ENCODE peak calls at places on chromosomes 4 and X, in nine cellular contexts. Y, Q, G, F, I, C, R, H and W are unnamed samples.

GRCh38 chrX:24838624-24839023 is 144.9 kb downstream of the POLA1 start:
- DNase-seq in Y (no peak), Q (no peak), G (no peak), F (no peak), I (peak; percentile 42), C (peak; percentile 3), R (peak; percentile 27), H (peak; percentile 49), W (no peak)

GRCh38 chr4:186167605-186168004 is 23.8 kb upstream of the CYP4V2 start:
- DNase-seq in Y (no peak), Q (no peak), G (no peak), F (no peak), I (no peak), C (no peak), R (no peak), H (no peak), W (no peak)

GRCh38 chrX:154834562-154834961 is at the start of gene SMIM9:
- DNase-seq in Y (no peak), Q (no peak), G (no peak), F (no peak), I (no peak), C (no peak), R (no peak), H (no peak), W (no peak)

GRCh38 chrX:20265726-20266681 is 705 bp downstream of the RPS6KA3 start:
- DNase-seq in Y (peak; percentile 30), Q (peak; percentile 78), G (no peak), F (peak; percentile 64), I (peak; percentile 63), C (no peak), R (peak; percentile 67), H (no peak), W (no peak)

GRCh38 chr4:3519468-3520264 is 12.6 kb downstream of the LRPAP1 start:
- DNase-seq in Y (no peak), Q (peak; percentile 55), G (no peak), F (no peak), I (no peak), C (no peak), R (no peak), H (no peak), W (no peak)

GRCh38 chr4:154086247-154086646 is 297.4 kb upstream of the SFRP2 start:
- DNase-seq in Y (no peak), Q (no peak), G (no peak), F (no peak), I (peak; percentile 63), C (no peak), R (no peak), H (no peak), W (no peak)

GRCh38 chr4:148076964-148077363 is 345.1 kb downstream of the ARHGAP10 start:
- DNase-seq in Y (no peak), Q (no peak), G (no peak), F (no peak), I (peak; percentile 20), C (no peak), R (no peak), H (no peak), W (no peak)

GRCh38 chrX:11435568-11435967 is 142.4 kb downstream of the AMELX start:
- DNase-seq in Y (no peak), Q (no peak), G (no peak), F (no peak), I (peak; percentile 84), C (no peak), R (peak; percentile 88), H (peak; percentile 88), W (no peak)

GRCh38 chrX:120752431-120753128 is 122.7 kb upstream of the C1GALT1C1 start:
- DNase-seq in Y (no peak), Q (no peak), G (no peak), F (no peak), I (no peak), C (no peak), R (no peak), H (no peak), W (no peak)

GRCh38 chrX:119726900-119727555 is 31.4 kb upstream of the SOWAHD start:
- DNase-seq in Y (no peak), Q (no peak), G (no peak), F (no peak), I (peak; percentile 71), C (no peak), R (peak; percentile 46), H (no peak), W (no peak)

GRCh38 chr4:36388710-36389109 is 107.3 kb downstream of the DTHD1 start:
- DNase-seq in Y (no peak), Q (no peak), G (no peak), F (no peak), I (no peak), C (no peak), R (no peak), H (no peak), W (no peak)

GRCh38 chr4:78057600-78058560 is 757 bp downstream of the FRAS1 start:
- DNase-seq in Y (peak; percentile 60), Q (peak; percentile 83), G (peak; percentile 46), F (peak; percentile 72), I (peak; percentile 20), C (peak; percentile 16), R (peak; percentile 76), H (peak; percentile 55), W (no peak)

GRCh38 chr4:178963646-178964045 is 1521.4 kb upstream of the AGA start:
- DNase-seq in Y (no peak), Q (no peak), G (no peak), F (no peak), I (no peak), C (no peak), R (no peak), H (no peak), W (no peak)

GRCh38 chr4:123034023-123034422 is 111.6 kb upstream of the NUDT6 start:
- DNase-seq in Y (no peak), Q (no peak), G (no peak), F (no peak), I (no peak), C (no peak), R (no peak), H (no peak), W (no peak)

GRCh38 chr4:8665406-8666360 is 73.1 kb downstream of the CPZ start:
- DNase-seq in Y (no peak), Q (no peak), G (no peak), F (no peak), I (peak; percentile 77), C (no peak), R (peak; percentile 26), H (no peak), W (no peak)

GRCh38 chr4:137674066-137674465 is 141.8 kb upstream of the PCDH18 start:
- DNase-seq in Y (no peak), Q (no peak), G (no peak), F (no peak), I (peak; percentile 39), C (no peak), R (peak; percentile 80), H (no peak), W (no peak)

GRCh38 chr4:532588-533317 is 33.7 kb downstream of the PIGG start:
- DNase-seq in Y (no peak), Q (no peak), G (no peak), F (no peak), I (no peak), C (no peak), R (peak; percentile 20), H (no peak), W (no peak)

GRCh38 chr4:182286035-182286434 is 42.8 kb downstream of the TENM3 start:
- DNase-seq in Y (no peak), Q (no peak), G (no peak), F (no peak), I (peak; percentile 47), C (no peak), R (no peak), H (no peak), W (no peak)

GRCh38 chr4:41882622-41883347 is 52.4 kb upstream of the TMEM33 start:
- DNase-seq in Y (peak; percentile 75), Q (peak; percentile 84), G (no peak), F (no peak), I (peak; percentile 36), C (peak; percentile 60), R (peak; percentile 59), H (peak; percentile 45), W (no peak)

GRCh38 chrX:96183843-96184242 is 500.8 kb upstream of the DIAPH2 start:
- DNase-seq in Y (no peak), Q (no peak), G (no peak), F (no peak), I (no peak), C (no peak), R (peak; percentile 14), H (peak; percentile 11), W (no peak)

GRCh38 chrX:2282490-2283090 is 218.2 kb downstream of the DHRSX start:
- DNase-seq in Y (no peak), Q (no peak), G (no peak), F (no peak), I (no peak), C (no peak), R (no peak), H (no peak), W (no peak)

GRCh38 chr4:8296491-8296890 is 26.9 kb downstream of the HTRA3 start:
- DNase-seq in Y (peak; percentile 6), Q (peak; percentile 62), G (peak; percentile 18), F (no peak), I (no peak), C (no peak), R (no peak), H (no peak), W (no peak)

GRCh38 chrX:11664211-11664888 is 1.4 kb downstream of the ARHGAP6 start:
- DNase-seq in Y (peak; percentile 33), Q (peak; percentile 74), G (no peak), F (no peak), I (no peak), C (no peak), R (peak; percentile 19), H (peak; percentile 22), W (no peak)

GRCh38 chrX:3094261-3094660 is 53.0 kb downstream of the ARSF start:
- DNase-seq in Y (no peak), Q (no peak), G (no peak), F (no peak), I (peak; percentile 48), C (no peak), R (no peak), H (peak; percentile 7), W (no peak)

GRCh38 chrX:22674947-22675346 is 324.8 kb upstream of the DDX53 start:
- DNase-seq in Y (no peak), Q (no peak), G (no peak), F (no peak), I (no peak), C (no peak), R (no peak), H (no peak), W (no peak)

GRCh38 chr4:88442636-88443260 is 14.2 kb upstream of the HERC5 start:
- DNase-seq in Y (no peak), Q (no peak), G (no peak), F (no peak), I (peak; percentile 54), C (no peak), R (no peak), H (no peak), W (no peak)

GRCh38 chrX:71315917-71316316 is 14.4 kb downstream of the ITGB1BP2 start:
- DNase-seq in Y (no peak), Q (peak; percentile 39), G (no peak), F (no peak), I (peak; percentile 32), C (no peak), R (peak; percentile 71), H (peak; percentile 64), W (no peak)

GRCh38 chr4:173046818-173047217 is 121.8 kb upstream of the GALNT7 start:
- DNase-seq in Y (no peak), Q (no peak), G (no peak), F (no peak), I (no peak), C (no peak), R (no peak), H (no peak), W (no peak)

GRCh38 chrX:46715997-46716396 is 42.9 kb downstream of the SLC9A7 start:
- DNase-seq in Y (no peak), Q (no peak), G (no peak), F (no peak), I (no peak), C (no peak), R (no peak), H (no peak), W (no peak)

GRCh38 chrX:154328646-154329045 is 33.1 kb downstream of the TKTL1 start:
- DNase-seq in Y (no peak), Q (no peak), G (no peak), F (no peak), I (no peak), C (no peak), R (no peak), H (no peak), W (no peak)

GRCh38 chrX:64195862-64196261 is 9.6 kb downstream of the AMER1 start:
- DNase-seq in Y (no peak), Q (no peak), G (no peak), F (no peak), I (no peak), C (no peak), R (no peak), H (no peak), W (no peak)